ENCODE peak calls at places on chromosomes 5 and 9, in seven cellular contexts. R, M, K, L, C, Q and O are unnamed samples.

GRCh38 chr9:87885484-87886189 is 3.0 kb downstream of the SPATA31E1 start:
- DNase-seq in R (no peak), M (no peak), K (no peak), L (no peak), C (no peak), Q (no peak), O (no peak)

GRCh38 chr5:96624631-96625030 is 37.5 kb upstream of the CAST start:
- DNase-seq in R (no peak), M (no peak), K (no peak), L (no peak), C (no peak), Q (no peak), O (no peak)

GRCh38 chr9:37667706-37668672 is 17.2 kb downstream of the FRMPD1 start:
- DNase-seq in R (no peak), M (no peak), K (no peak), L (no peak), C (no peak), Q (no peak), O (no peak)

GRCh38 chr9:96122756-96123155 is 179.2 kb downstream of the HSD17B3 start:
- DNase-seq in R (no peak), M (no peak), K (no peak), L (peak; percentile 69), C (no peak), Q (no peak), O (no peak)

GRCh38 chr5:101505891-101506570 is 602.9 kb upstream of the ST8SIA4 start:
- DNase-seq in R (no peak), M (no peak), K (no peak), L (no peak), C (no peak), Q (no peak), O (no peak)

GRCh38 chr5:157167219-157167621 is 1.2 kb upstream of the GARIN3 start:
- DNase-seq in R (peak; percentile 26), M (no peak), K (no peak), L (peak; percentile 11), C (no peak), Q (no peak), O (no peak)

GRCh38 chr5:72539726-72540125 is 32.5 kb upstream of the ZNF366 start:
- DNase-seq in R (no peak), M (no peak), K (no peak), L (no peak), C (no peak), Q (no peak), O (no peak)

GRCh38 chr5:55582256-55582655 is 47.5 kb upstream of the PLPP1 start:
- DNase-seq in R (peak; percentile 34), M (no peak), K (no peak), L (no peak), C (no peak), Q (no peak), O (no peak)

GRCh38 chr9:99356512-99356971 is 134.5 kb downstream of the SEC61B start:
- DNase-seq in R (no peak), M (no peak), K (no peak), L (no peak), C (no peak), Q (peak; percentile 72), O (no peak)

GRCh38 chr9:92048924-92049625 is 66.1 kb downstream of the SPTLC1 start:
- DNase-seq in R (no peak), M (no peak), K (no peak), L (peak; percentile 47), C (no peak), Q (no peak), O (no peak)

GRCh38 chr9:36137392-36138004 is 965 bp downstream of the GLIPR2 start:
- DNase-seq in R (no peak), M (no peak), K (no peak), L (no peak), C (no peak), Q (no peak), O (no peak)

GRCh38 chr5:159240301-159240870 is 22.7 kb upstream of the UBLCP1 start:
- DNase-seq in R (no peak), M (no peak), K (no peak), L (peak; percentile 34), C (no peak), Q (no peak), O (peak; percentile 65)

GRCh38 chr5:175731172-175731571 is 73.3 kb downstream of the HRH2 start:
- DNase-seq in R (no peak), M (no peak), K (no peak), L (no peak), C (no peak), Q (no peak), O (no peak)

GRCh38 chr5:175729829-175730277 is 72.0 kb downstream of the HRH2 start:
- DNase-seq in R (peak; percentile 88), M (peak; percentile 88), K (peak; percentile 99), L (peak; percentile 83), C (peak; percentile 96), Q (peak; percentile 86), O (peak; percentile 98)

GRCh38 chr5:175728316-175728715 is 70.4 kb downstream of the HRH2 start:
- DNase-seq in R (no peak), M (no peak), K (no peak), L (no peak), C (no peak), Q (no peak), O (no peak)

GRCh38 chr5:175731756-175732465 is 74.0 kb downstream of the HRH2 start:
- DNase-seq in R (no peak), M (no peak), K (no peak), L (no peak), C (no peak), Q (no peak), O (no peak)

GRCh38 chr5:175728885-175729828 is 71.3 kb downstream of the HRH2 start:
- DNase-seq in R (no peak), M (no peak), K (peak; percentile 29), L (no peak), C (peak; percentile 43), Q (no peak), O (no peak)
- TF ChIP-seq CTCF in R (no peak), M (no peak), K (peak; percentile 59), L (no peak), C (no peak), Q (no peak), O (no peak)

GRCh38 chr9:109253637-109254284 is 67.1 kb downstream of the EPB41L4B start:
- DNase-seq in R (no peak), M (no peak), K (no peak), L (peak; percentile 77), C (peak; percentile 66), Q (no peak), O (peak; percentile 84)
- TF ChIP-seq CTCF in R (no peak), M (no peak), K (no peak), L (no peak), C (no peak), Q (no peak), O (no peak)

GRCh38 chr5:144598451-144599068 is 427.9 kb downstream of the KCTD16 start:
- DNase-seq in R (no peak), M (no peak), K (no peak), L (no peak), C (peak; percentile 44), Q (no peak), O (no peak)
- TF ChIP-seq CTCF in R (no peak), M (no peak), K (no peak), L (no peak), C (no peak), Q (no peak), O (no peak)

GRCh38 chr9:10855847-10856246 is 243.0 kb upstream of the PTPRD start:
- DNase-seq in R (no peak), M (no peak), K (no peak), L (peak; percentile 10), C (no peak), Q (no peak), O (peak; percentile 9)
- TF ChIP-seq CTCF in R (no peak), M (peak; percentile 27), K (peak; percentile 76), L (peak; percentile 28), C (no peak), Q (no peak), O (peak; percentile 17)

GRCh38 chr5:15601274-15601673 is 101.3 kb downstream of the FBXL7 start:
- DNase-seq in R (no peak), M (peak; percentile 23), K (no peak), L (no peak), C (no peak), Q (no peak), O (no peak)

GRCh38 chr5:15594922-15595568 is 95.1 kb downstream of the FBXL7 start:
- DNase-seq in R (no peak), M (no peak), K (no peak), L (no peak), C (no peak), Q (no peak), O (no peak)

GRCh38 chr5:15600035-15600434 is 100.1 kb downstream of the FBXL7 start:
- DNase-seq in R (no peak), M (no peak), K (no peak), L (peak; percentile 33), C (no peak), Q (no peak), O (no peak)

GRCh38 chr5:15596936-15597335 is 97.0 kb downstream of the FBXL7 start:
- DNase-seq in R (no peak), M (no peak), K (no peak), L (no peak), C (no peak), Q (no peak), O (no peak)

GRCh38 chr5:15598294-15598902 is 98.4 kb downstream of the FBXL7 start:
- DNase-seq in R (no peak), M (peak; percentile 20), K (no peak), L (no peak), C (no peak), Q (no peak), O (no peak)
- TF ChIP-seq CTCF in R (peak; percentile 37), M (peak; percentile 64), K (peak; percentile 53), L (peak; percentile 66), C (no peak), Q (peak; percentile 65), O (peak; percentile 63)

GRCh38 chr5:16005210-16005609 is 174.4 kb downstream of the MARCHF11 start:
- DNase-seq in R (no peak), M (no peak), K (no peak), L (no peak), C (no peak), Q (no peak), O (no peak)
- TF ChIP-seq CTCF in R (no peak), M (no peak), K (no peak), L (no peak), C (no peak), Q (no peak), O (no peak)

GRCh38 chr5:133663380-133664054 is 51.2 kb upstream of the FSTL4 start:
- DNase-seq in R (no peak), M (no peak), K (no peak), L (no peak), C (no peak), Q (no peak), O (no peak)
- TF ChIP-seq CTCF in R (no peak), M (no peak), K (no peak), L (no peak), C (no peak), Q (no peak), O (no peak)

DNA sequence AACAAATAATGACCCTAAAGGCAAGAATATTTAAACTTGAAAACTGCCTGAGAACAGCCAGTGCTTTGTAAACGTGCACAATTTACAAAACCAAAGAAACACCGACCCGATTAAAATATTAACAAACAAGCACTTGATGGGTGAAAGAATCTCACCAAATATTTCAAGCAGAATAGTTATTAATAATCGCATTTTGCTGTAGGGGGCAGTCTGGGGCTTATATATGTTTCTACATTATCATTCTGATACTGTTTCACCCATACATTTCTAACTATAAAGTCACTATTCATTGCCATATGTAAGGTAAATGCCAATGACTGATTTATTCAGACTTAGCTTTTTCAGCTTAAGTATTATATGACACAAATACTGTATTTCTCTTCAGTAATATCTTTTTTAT is 37.7 kb downstream of the UBAP2 start:
- DNase-seq in R (no peak), M (no peak), K (no peak), L (no peak), C (no peak), Q (no peak), O (no peak)
- TF ChIP-seq CTCF in R (no peak), M (peak; percentile 46), K (peak; percentile 33), L (peak; percentile 25), C (no peak), Q (peak; percentile 51), O (no peak)

GRCh38 chr5:90549223-90549622 is 9.4 kb upstream of the ADGRV1 start:
- DNase-seq in R (no peak), M (no peak), K (no peak), L (no peak), C (no peak), Q (no peak), O (no peak)
- TF ChIP-seq CTCF in R (no peak), M (no peak), K (no peak), L (no peak), C (no peak), Q (no peak), O (no peak)